ENCODE peak calls at places on chromosomes 5 and 9, in nine cellular contexts. K is fibroblast of gingiva; Z is hepatocyte; Q is stimulated activated CD8-positive, alpha-beta memory T cell treated with anti-CD3 and anti-CD28 coated beads, Interleukin-12 subunit alpha, Interleukin-12 subunit beta, amount 100 ng/mL, for 1 hour; V is Calu3; U is ecto neural progenitor cell; S is stimulated activated CD4-positive, alpha-beta T cell treated with anti-CD3 and anti-CD28 coated beads, Interleukin-2, amount 100 ng/mL, for 48 hours; G is CD8-positive, alpha-beta memory T cell; R is skeletal muscle cell. B is an unnamed sample.

GRCh38 chr9:94779693-94780290 is 53.3 kb downstream of the AOPEP start:
- DNase-seq in K (no peak), Z (no peak), Q (no peak), V (no peak), U (no peak), S (no peak), G (no peak), R (no peak), B (no peak)

GRCh38 chr5:75551471-75551870 is 39.8 kb downstream of the POLK start:
- DNase-seq in K (peak), Z (no peak), Q (no peak), V (no peak), U (no peak), S (no peak), G (no peak), R (no peak), B (no peak)

GRCh38 chr9:92094655-92095054 is 20.6 kb downstream of the SPTLC1 start:
- DNase-seq in K (peak), Z (no peak), Q (no peak), V (no peak), U (no peak), S (peak), G (no peak), R (no peak), B (no peak)

GRCh38 chr9:129591916-129592315 is 29.0 kb downstream of the C9orf50 start:
- DNase-seq in K (no peak), Z (no peak), Q (no peak), V (no peak), U (no peak), S (no peak), G (no peak), R (no peak), B (no peak)

GRCh38 chr5:30040483-30041116 is 1152.9 kb upstream of the CDH6 start:
- DNase-seq in K (no peak), Z (peak), Q (no peak), V (peak), U (peak), S (peak), G (no peak), R (peak), B (peak)

GRCh38 chr5:61098251-61098650 is 64.0 kb downstream of the SMIM15 start:
- DNase-seq in K (no peak), Z (no peak), Q (no peak), V (no peak), U (no peak), S (no peak), G (no peak), R (no peak), B (no peak)

GRCh38 chr5:149037819-149038218 is 25.0 kb downstream of the SH3TC2 start:
- DNase-seq in K (no peak), Z (no peak), Q (no peak), V (peak), U (no peak), S (no peak), G (no peak), R (no peak), B (no peak)

GRCh38 chr9:38259519-38260218 is 132.8 kb upstream of the ALDH1B1 start:
- DNase-seq in K (no peak), Z (no peak), Q (no peak), V (no peak), U (no peak), S (no peak), G (no peak), R (no peak), B (no peak)

GRCh38 chr9:113456235-113456634 is 7.3 kb upstream of the RGS3 start:
- DNase-seq in K (peak), Z (no peak), Q (no peak), V (no peak), U (no peak), S (no peak), G (no peak), R (no peak), B (peak)

GRCh38 chr9:112408819-112409218 is 28.9 kb downstream of the HSDL2 start:
- DNase-seq in K (no peak), Z (no peak), Q (no peak), V (no peak), U (no peak), S (no peak), G (no peak), R (no peak), B (no peak)

GRCh38 chr5:80234311-80234948 is 21.4 kb downstream of the SERINC5 start:
- DNase-seq in K (no peak), Z (no peak), Q (no peak), V (no peak), U (no peak), S (no peak), G (no peak), R (no peak), B (no peak)

GRCh38 chr5:172044631-172045314 is 38.3 kb upstream of the FBXW11 start:
- DNase-seq in K (no peak), Z (no peak), Q (no peak), V (no peak), U (no peak), S (no peak), G (no peak), R (no peak), B (no peak)

GRCh38 chr5:103993028-103993427 is 430.4 kb upstream of the NUDT12 start:
- DNase-seq in K (no peak), Z (no peak), Q (no peak), V (no peak), U (no peak), S (no peak), G (no peak), R (no peak), B (no peak)

GRCh38 chr5:159458217-159458711 is 128.0 kb upstream of the IL12B start:
- DNase-seq in K (no peak), Z (no peak), Q (no peak), V (no peak), U (no peak), S (peak), G (no peak), R (no peak), B (no peak)

GRCh38 chr9:114027901-114028465 is 50.1 kb downstream of the AMBP start:
- DNase-seq in K (no peak), Z (no peak), Q (no peak), V (no peak), U (no peak), S (no peak), G (no peak), R (no peak), B (no peak)

GRCh38 chr9:112796485-112796884 is 45.9 kb downstream of the SNX30 start:
- DNase-seq in K (no peak), Z (no peak), Q (no peak), V (no peak), U (no peak), S (no peak), G (no peak), R (no peak), B (no peak)